ENCODE peak calls at places on chromosomes 7 and 10, in eight cellular contexts. D, O, R, Q, H, P, T and V are unnamed samples.

GRCh38 chr7:83469491-83469890 is 179.4 kb downstream of the SEMA3E start:
- DNase-seq in D (no peak), O (no peak), R (no peak), Q (peak), H (no peak), P (no peak), T (no peak), V (no peak)

GRCh38 chr10:22156750-22157149 is 61.1 kb downstream of the EBLN1 start:
- DNase-seq in D (peak), O (peak), R (no peak), Q (no peak), H (no peak), P (no peak), T (peak), V (no peak)

GRCh38 chr7:93799750-93800357 is 90.7 kb downstream of the TFPI2 start:
- DNase-seq in D (peak), O (peak), R (no peak), Q (peak), H (no peak), P (no peak), T (peak), V (no peak)

GRCh38 chr7:20793686-20794394 is 7.2 kb upstream of the SP8 start:
- DNase-seq in D (no peak), O (no peak), R (no peak), Q (no peak), H (no peak), P (no peak), T (no peak), V (no peak)

GRCh38 chr10:101968286-101968685 is 87.7 kb downstream of the ARMH3 start:
- DNase-seq in D (no peak), O (no peak), R (no peak), Q (no peak), H (no peak), P (no peak), T (no peak), V (no peak)

GRCh38 chr7:27359737-27360136 is 117.1 kb downstream of the EVX1 start:
- DNase-seq in D (no peak), O (no peak), R (no peak), Q (no peak), H (no peak), P (no peak), T (no peak), V (no peak)

GRCh38 chr7:71517940-71518339 is 386.0 kb downstream of the GALNT17 start:
- DNase-seq in D (no peak), O (no peak), R (no peak), Q (peak), H (no peak), P (no peak), T (no peak), V (no peak)

GRCh38 chr10:36280396-36280795 is 638.3 kb upstream of the FZD8 start:
- DNase-seq in D (peak), O (peak), R (no peak), Q (no peak), H (no peak), P (no peak), T (no peak), V (no peak)

GRCh38 chr10:132793871-132794849 is 8.2 kb upstream of the NKX6-2 start:
- DNase-seq in D (no peak), O (no peak), R (no peak), Q (peak), H (no peak), P (no peak), T (peak), V (no peak)

GRCh38 chr7:15932318-15932717 is 245.8 kb upstream of the MEOX2 start:
- DNase-seq in D (no peak), O (no peak), R (no peak), Q (no peak), H (no peak), P (no peak), T (no peak), V (no peak)

GRCh38 chr10:109773818-109774440 is 149.4 kb downstream of the XPNPEP1 start:
- DNase-seq in D (peak), O (peak), R (no peak), Q (peak), H (no peak), P (no peak), T (peak), V (no peak)
- TF ChIP-seq CTCF in D (peak), O (peak), R (no peak), Q (peak), H (peak), P (peak), T (peak), V (peak)

GRCh38 chr7:150371131-150371995 is 2.7 kb downstream of the REPIN1 start:
- DNase-seq in D (no peak), O (no peak), R (no peak), Q (no peak), H (peak), P (no peak), T (no peak), V (no peak)

GRCh38 chr7:150369740-150370501 is 1.3 kb downstream of the REPIN1 start:
- DNase-seq in D (no peak), O (peak), R (peak), Q (no peak), H (no peak), P (no peak), T (no peak), V (no peak)

GRCh38 chr7:150368884-150369739 is 490 bp downstream of the REPIN1 start:
- DNase-seq in D (peak), O (peak), R (peak), Q (peak), H (peak), P (peak), T (peak), V (peak)

GRCh38 chr7:150371996-150372270 is 3.3 kb downstream of the REPIN1 start:
- DNase-seq in D (no peak), O (no peak), R (no peak), Q (no peak), H (no peak), P (no peak), T (no peak), V (no peak)

GRCh38 chr7:150370612-150371071 is 2.0 kb downstream of the REPIN1 start:
- DNase-seq in D (peak), O (peak), R (no peak), Q (no peak), H (no peak), P (no peak), T (no peak), V (no peak)
- TF ChIP-seq CTCF in D (no peak), O (no peak), R (no peak), Q (no peak), H (no peak), P (no peak), T (no peak), V (no peak)

GRCh38 chr10:5583525-5584175 is 58.9 kb downstream of the CALML3 start:
- DNase-seq in D (peak), O (peak), R (no peak), Q (no peak), H (peak), P (peak), T (no peak), V (no peak)

GRCh38 chr10:5584895-5585516 is 60.2 kb downstream of the CALML3 start:
- DNase-seq in D (peak), O (peak), R (no peak), Q (peak), H (peak), P (no peak), T (no peak), V (no peak)

GRCh38 chr10:5581670-5582566 is 57.2 kb downstream of the CALML3 start:
- DNase-seq in D (no peak), O (no peak), R (no peak), Q (no peak), H (peak), P (no peak), T (no peak), V (no peak)

GRCh38 chr10:5585517-5586222 is 60.9 kb downstream of the CALML3 start:
- DNase-seq in D (peak), O (peak), R (no peak), Q (peak), H (peak), P (no peak), T (no peak), V (no peak)

GRCh38 chr10:5582736-5583135 is 58.0 kb downstream of the CALML3 start:
- DNase-seq in D (no peak), O (no peak), R (no peak), Q (no peak), H (peak), P (no peak), T (no peak), V (peak)
- TF ChIP-seq CTCF in D (peak), O (no peak), R (no peak), Q (no peak), H (no peak), P (no peak), T (peak), V (no peak)

DNA sequence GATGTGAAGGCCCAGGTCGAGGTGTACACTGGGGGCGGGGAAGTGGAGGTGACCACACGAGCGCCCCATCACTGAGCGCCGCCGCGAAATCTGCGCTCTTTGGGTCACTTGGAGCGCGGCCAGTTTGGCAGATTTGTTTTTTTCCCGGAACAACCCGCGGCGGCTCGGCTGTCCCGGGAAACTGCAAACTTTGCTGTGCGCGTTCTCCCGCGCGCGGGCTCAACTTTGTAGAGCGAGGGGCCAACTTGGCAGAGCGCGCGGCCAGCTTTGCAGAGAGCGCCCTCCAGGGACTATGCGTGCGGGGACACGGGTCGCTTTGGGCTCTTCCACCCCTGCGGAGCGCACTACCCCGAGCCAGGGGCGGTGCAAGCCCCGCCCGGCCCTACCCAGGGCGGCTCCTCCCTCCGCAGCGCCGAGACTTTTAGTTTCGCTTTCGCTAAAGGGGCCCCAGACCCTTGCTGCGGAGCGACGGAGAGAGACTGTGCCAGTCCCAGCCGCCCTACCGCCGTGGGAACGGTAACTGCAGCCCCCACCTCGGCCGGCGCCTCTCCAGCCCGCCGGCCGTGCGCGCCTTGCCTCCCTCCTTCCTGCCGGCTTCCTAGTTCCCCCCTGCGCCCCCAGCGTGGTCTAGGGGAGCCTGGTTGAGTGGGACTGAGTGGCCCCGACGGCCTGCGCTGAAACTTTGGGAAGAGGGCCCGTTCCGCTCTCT is at the start of gene CASP7:
- DNase-seq in D (peak), O (peak), R (peak), Q (peak), H (peak), P (peak), T (peak), V (peak)
- TF ChIP-seq CTCF in D (no peak), O (peak), R (no peak), Q (no peak), H (no peak), P (no peak), T (no peak), V (no peak)

DNA sequence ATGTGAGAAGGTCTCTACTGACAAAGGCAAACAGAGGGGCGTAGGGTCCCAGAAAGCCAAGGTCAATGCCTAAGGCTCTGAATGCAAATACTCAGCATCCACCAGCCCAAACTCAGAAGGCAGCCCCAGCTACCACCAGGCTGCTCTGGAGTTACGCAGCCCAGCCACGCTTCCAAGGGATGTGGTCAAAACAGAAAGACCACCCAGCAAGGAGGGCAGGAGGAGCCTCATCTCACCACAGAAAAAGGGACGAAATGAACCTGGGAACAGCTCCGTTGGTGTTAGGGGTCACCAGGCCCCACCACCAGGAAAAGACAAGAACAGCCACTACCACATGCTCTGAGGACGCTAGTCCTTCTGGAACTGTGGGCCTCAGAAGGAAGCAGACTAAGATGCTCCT is 65.1 kb downstream of the CTBP2 start:
- DNase-seq in D (no peak), O (no peak), R (no peak), Q (no peak), H (peak), P (no peak), T (no peak), V (no peak)
- TF ChIP-seq CTCF in D (no peak), O (no peak), R (no peak), Q (no peak), H (no peak), P (no peak), T (no peak), V (no peak)

DNA sequence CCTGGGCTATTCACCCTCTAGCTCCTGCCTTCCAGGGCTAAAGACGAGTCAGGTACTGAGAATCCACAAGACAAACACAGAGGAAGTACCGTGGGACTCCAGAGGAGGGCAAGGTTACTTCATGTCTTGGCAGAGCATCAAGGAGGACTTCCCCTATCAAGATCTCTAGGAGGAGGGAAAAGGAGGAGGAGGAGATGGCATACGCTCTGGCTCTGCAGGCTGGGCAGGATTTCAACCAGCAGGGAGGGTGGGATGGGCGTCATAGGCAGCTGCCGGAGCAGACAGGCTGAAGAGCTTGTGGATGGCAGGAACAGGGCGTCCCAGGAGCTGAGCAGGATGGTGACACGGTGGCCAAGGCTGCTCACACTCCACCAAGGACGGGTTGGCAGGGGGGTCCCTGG is 21.3 kb downstream of the MDH2 start:
- DNase-seq in D (peak), O (peak), R (peak), Q (peak), H (peak), P (peak), T (peak), V (peak)
- TF ChIP-seq CTCF in D (peak), O (peak), R (peak), Q (peak), H (peak), P (no peak), T (peak), V (no peak)

DNA sequence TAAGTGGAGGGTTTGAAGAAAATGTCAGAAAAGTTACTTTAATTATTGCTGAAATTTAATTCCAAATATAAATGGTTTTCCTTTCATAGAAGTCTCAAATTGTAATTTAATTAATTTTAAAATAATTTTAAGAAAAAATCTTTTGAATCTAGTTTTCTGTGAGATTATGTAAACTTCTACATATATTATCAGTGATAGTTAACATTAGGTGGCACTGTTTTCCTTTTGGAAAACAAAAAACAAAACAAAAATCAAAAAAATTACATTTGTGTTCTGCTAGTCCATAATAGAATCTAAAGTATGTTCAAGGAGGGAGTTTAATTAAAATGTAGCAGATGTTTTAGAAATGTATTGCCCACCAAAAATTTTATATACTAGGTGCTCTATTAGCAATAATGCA is 1456.7 kb downstream of the REEP3 start:
- DNase-seq in D (peak), O (no peak), R (no peak), Q (no peak), H (no peak), P (no peak), T (no peak), V (no peak)
- TF ChIP-seq CTCF in D (no peak), O (no peak), R (no peak), Q (no peak), H (peak), P (no peak), T (no peak), V (peak)